ENCODE peak calls at places on chromosomes 12 and 14, in five cellular contexts. T, U, W, G and N are unnamed samples.

GRCh38 chr12:58966939-58967338 is 46.6 kb upstream of the LRIG3 start:
- DNase-seq in T (no peak), U (peak), W (peak), G (no peak), N (no peak)

GRCh38 chr12:86600664-86601231 is 344.6 kb upstream of the MGAT4C start:
- DNase-seq in T (no peak), U (no peak), W (no peak), G (no peak), N (no peak)

GRCh38 chr14:32932921-32933622 is 5.6 kb upstream of the NPAS3 start:
- DNase-seq in T (no peak), U (no peak), W (no peak), G (no peak), N (no peak)

GRCh38 chr12:21827135-21827534 is 52.6 kb upstream of the KCNJ8 start:
- DNase-seq in T (no peak), U (no peak), W (no peak), G (no peak), N (no peak)

GRCh38 chr14:69268763-69269162 is 8.8 kb downstream of the GALNT16 start:
- DNase-seq in T (no peak), U (peak), W (peak), G (peak), N (no peak)

GRCh38 chr14:66944872-66945271 is 244.4 kb upstream of the GARIN2 start:
- DNase-seq in T (peak), U (peak), W (peak), G (peak), N (no peak)

GRCh38 chr12:43208221-43208620 is 343.8 kb downstream of the ADAMTS20 start:
- DNase-seq in T (no peak), U (no peak), W (no peak), G (no peak), N (no peak)

GRCh38 chr14:75249251-75249957 is 29.2 kb upstream of the FOS start:
- DNase-seq in T (no peak), U (no peak), W (no peak), G (no peak), N (no peak)

GRCh38 chr12:111775205-111776193 is 8.8 kb downstream of the ALDH2 start:
- DNase-seq in T (peak), U (peak), W (peak), G (no peak), N (peak)

GRCh38 chr14:35140718-35141581 is 18.6 kb downstream of the PRORP start:
- DNase-seq in T (peak), U (peak), W (peak), G (peak), N (no peak)
- TF ChIP-seq CTCF in T (no peak), U (no peak), W (peak), G (peak), N (no peak)

DNA sequence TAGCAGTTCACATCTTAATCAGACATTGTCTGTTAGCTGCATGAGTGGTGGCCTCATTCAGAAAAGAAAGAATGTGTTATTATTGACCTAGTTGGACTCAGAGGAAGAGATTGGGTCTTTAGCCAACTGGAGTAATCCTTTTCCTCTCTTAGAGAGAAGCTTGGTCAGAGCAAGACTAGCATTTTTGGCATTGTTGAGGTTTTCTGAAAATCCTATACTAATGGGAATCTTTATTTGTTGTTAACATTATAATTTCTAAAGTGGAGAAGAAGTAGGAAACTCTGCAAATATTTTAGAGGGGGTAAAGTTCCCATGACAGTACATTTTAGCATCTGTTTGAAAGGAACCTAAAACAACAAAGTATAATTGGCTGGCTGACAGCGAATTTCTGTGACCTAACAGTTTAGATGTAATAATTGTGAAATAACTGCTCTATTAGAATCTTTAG is 9.7 kb downstream of the TOX4 start:
- DNase-seq in T (no peak), U (no peak), W (peak), G (peak), N (no peak)
- TF ChIP-seq CTCF in T (no peak), U (no peak), W (no peak), G (no peak), N (no peak)

DNA sequence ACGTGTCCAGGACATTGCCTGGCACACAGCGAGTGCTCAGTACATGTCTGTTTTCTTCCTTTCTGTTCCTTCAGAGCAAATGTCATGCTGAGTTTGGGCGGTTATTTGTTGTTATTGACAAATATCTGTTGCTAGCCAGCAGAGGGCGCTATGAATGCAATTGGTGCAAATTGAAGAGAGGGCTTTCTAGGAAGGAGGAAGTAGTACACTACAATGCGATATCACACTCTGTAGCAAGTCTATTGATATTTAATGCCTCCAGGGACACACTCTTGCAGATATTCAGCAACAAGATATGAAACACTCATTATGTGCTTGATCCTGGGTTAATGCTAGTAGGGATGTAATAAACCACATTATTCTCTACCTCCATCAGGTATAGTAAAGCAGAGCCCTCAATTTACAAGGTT is 267.3 kb upstream of the SRRM4 start:
- DNase-seq in T (peak), U (no peak), W (no peak), G (no peak), N (no peak)
- TF ChIP-seq CTCF in T (peak), U (no peak), W (no peak), G (peak), N (peak)

DNA sequence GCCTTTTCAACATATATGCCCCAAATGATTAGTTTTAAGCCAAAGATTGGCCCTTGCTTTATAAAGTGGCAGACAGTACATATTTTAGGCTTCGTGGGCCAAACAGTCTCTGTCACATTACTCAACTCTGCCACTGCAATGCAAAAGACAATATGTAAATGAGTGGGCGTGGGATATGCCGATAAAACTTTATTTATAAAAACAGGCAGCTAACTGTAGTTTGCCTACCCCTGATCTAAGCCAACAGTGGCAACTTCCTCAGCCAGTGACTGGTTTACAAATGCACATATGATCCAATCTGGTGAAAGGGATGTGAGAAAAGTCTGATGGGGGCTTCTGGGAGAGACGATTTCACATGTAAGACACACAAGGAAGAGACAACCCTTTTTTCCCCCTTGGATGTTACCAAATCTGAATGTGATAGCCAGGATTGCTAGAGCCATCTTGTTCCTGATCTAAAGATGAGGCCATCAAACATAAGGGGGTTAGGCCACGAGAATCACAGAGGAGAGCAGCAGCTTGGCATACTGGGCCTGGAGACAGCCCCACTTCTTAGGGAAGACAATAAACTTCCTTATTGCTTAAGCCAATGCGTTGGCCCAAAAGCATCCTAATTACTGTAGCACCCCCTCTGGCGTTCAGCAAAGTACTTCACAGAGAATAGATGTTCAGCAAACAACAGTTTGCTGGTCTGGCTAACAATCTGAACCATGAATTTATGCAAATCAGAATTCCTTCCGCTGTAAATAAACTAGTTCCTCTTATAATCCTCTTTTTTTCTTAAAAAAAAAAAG is 75.2 kb upstream of the TMCC3 start:
- DNase-seq in T (peak), U (peak), W (peak), G (peak), N (no peak)
- TF ChIP-seq CTCF in T (no peak), U (peak), W (peak), G (peak), N (no peak)

GRCh38 chr12:79454338-79454777 is 236.4 kb downstream of the PAWR start:
- DNase-seq in T (no peak), U (peak), W (peak), G (peak), N (no peak)

GRCh38 chr12:79451365-79451764 is 239.4 kb downstream of the PAWR start:
- DNase-seq in T (no peak), U (no peak), W (no peak), G (no peak), N (no peak)

GRCh38 chr12:79451988-79452387 is 238.8 kb downstream of the PAWR start:
- DNase-seq in T (no peak), U (peak), W (peak), G (peak), N (no peak)

GRCh38 chr12:79455314-79455713 is 235.4 kb downstream of the PAWR start:
- DNase-seq in T (no peak), U (no peak), W (peak), G (no peak), N (no peak)

GRCh38 chr12:79452906-79453305 is 237.9 kb downstream of the PAWR start:
- DNase-seq in T (no peak), U (no peak), W (peak), G (no peak), N (no peak)
- TF ChIP-seq CTCF in T (no peak), U (no peak), W (no peak), G (no peak), N (no peak)

GRCh38 chr12:102950107-102950949 is 7.1 kb upstream of the ASCL1 start:
- DNase-seq in T (no peak), U (no peak), W (no peak), G (no peak), N (no peak)
- TF ChIP-seq CTCF in T (no peak), U (no peak), W (no peak), G (peak), N (peak)

GRCh38 chr14:22044193-22044592 is 370.6 kb upstream of the OR4E1 start:
- DNase-seq in T (no peak), U (no peak), W (no peak), G (no peak), N (no peak)

GRCh38 chr14:22052795-22053194 is 379.2 kb upstream of the OR4E1 start:
- DNase-seq in T (no peak), U (no peak), W (no peak), G (no peak), N (no peak)

GRCh38 chr14:22046063-22046462 is 372.4 kb upstream of the OR4E1 start:
- DNase-seq in T (no peak), U (no peak), W (no peak), G (no peak), N (no peak)

GRCh38 chr14:22047105-22047504 is 373.5 kb upstream of the OR4E1 start:
- DNase-seq in T (peak), U (peak), W (no peak), G (no peak), N (no peak)
- TF ChIP-seq CTCF in T (peak), U (peak), W (no peak), G (no peak), N (no peak)